ENCODE peak calls at places on chromosome 6, in five cellular contexts. P is naive thymus-derived CD8-positive, alpha-beta T cell; D is foreskin fibroblast; R is AG04450; T is tibial artery. M is an unnamed sample.
A peak's percentile ranks its signal among the peaks of the same experiment; 100 is the strongest.

GRCh38 chr6:70956451-70957283 is at the start of gene B3GAT2:
- DNase-seq in T (peak; percentile 65), P (peak; percentile 8), R (no peak), D (peak; percentile 53), M (no peak)

GRCh38 chr6:105733556-105734162 is 330.8 kb upstream of the PREP start:
- DNase-seq in D (peak; percentile 73), R (no peak), P (peak; percentile 31), T (no peak), M (peak; percentile 15)

GRCh38 chr6:158760618-158761250 is 58.4 kb downstream of the EZR start:
- DNase-seq in D (no peak), R (no peak), T (peak; percentile 47), P (no peak), M (no peak)

GRCh38 chr6:22149081-22149480 is 147.8 kb downstream of the PRL start:
- DNase-seq in T (no peak), R (no peak), P (no peak), D (no peak), M (no peak)

GRCh38 chr6:66663127-66663526 is 956.1 kb upstream of the EYS start:
- DNase-seq in P (no peak), R (no peak), T (no peak), D (peak; percentile 3), M (no peak)

GRCh38 chr6:41505084-41506049 is 40.8 kb upstream of the FOXP4 start:
- DNase-seq in T (peak; percentile 95), D (peak; percentile 69), P (no peak), R (peak; percentile 66), M (peak; percentile 33)

GRCh38 chr6:165660881-165661415 is 2.1 kb downstream of the PDE10A start:
- DNase-seq in R (no peak), T (no peak), P (no peak), D (no peak), M (no peak)

GRCh38 chr6:170260686-170261085 is 30.2 kb downstream of the DLL1 start:
- DNase-seq in D (no peak), T (no peak), P (no peak), R (no peak), M (no peak)

GRCh38 chr6:41644297-41644879 is 6.1 kb downstream of the MDFI start:
- DNase-seq in T (peak; percentile 51), D (no peak), R (no peak), P (no peak), M (no peak)

GRCh38 chr6:142293121-142293520 is 8.7 kb upstream of the ADGRG6 start:
- DNase-seq in T (no peak), D (no peak), R (no peak), P (no peak), M (no peak)

GRCh38 chr6:131937703-131938631 is 13.2 kb downstream of the CCN2 start:
- DNase-seq in P (no peak), R (peak; percentile 56), D (peak; percentile 76), T (no peak), M (no peak)

GRCh38 chr6:157227202-157228166 is 95.8 kb downstream of the TMEM242 start:
- DNase-seq in T (peak; percentile 62), P (peak; percentile 28), D (no peak), R (no peak), M (peak; percentile 20)

GRCh38 chr6:17470209-17470952 is 77.0 kb downstream of the CAP2 start:
- DNase-seq in R (no peak), P (no peak), D (peak; percentile 20), T (no peak), M (no peak)

GRCh38 chr6:71879016-71879415 is 7.3 kb upstream of the RIMS1 start:
- DNase-seq in R (no peak), D (no peak), P (no peak), T (no peak), M (no peak)

GRCh38 chr6:41894366-41895299 is 542 bp downstream of the USP49 start:
- DNase-seq in T (no peak), R (no peak), P (no peak), D (peak; percentile 37), M (no peak)

GRCh38 chr6:150370112-150370511 is 1.3 kb downstream of the IYD start:
- DNase-seq in R (no peak), T (no peak), D (no peak), P (no peak), M (no peak)

GRCh38 chr6:8064638-8065518 is 689 bp upstream of the BLOC1S5 start:
- DNase-seq in R (no peak), T (no peak), P (no peak), D (no peak), M (no peak)

GRCh38 chr6:134240664-134241431 is 77.1 kb downstream of the SGK1 start:
- DNase-seq in P (peak; percentile 82), T (peak; percentile 75), R (no peak), D (no peak), M (peak; percentile 87)

M was measured in CD8-positive, alpha-beta memory T cell.